ENCODE peak calls at places on chromosomes 13 and 19, in ten cellular contexts. One of them, this sample, is unnamed. For H3K9me3 and H3K4me1, the result is how much of the 10 kb centered on the place peaks cover.

GRCh38 chr13:39684531-39685137 is 29.2 kb downstream of the COG6 start:
- DNase-seq in heart left ventricle: no peak
- DNase-seq in neural progenitor cell: peak
- DNase-seq in thoracic aorta: no peak
- DNase-seq in CD8-positive, alpha-beta memory T cell: no peak
- DNase-seq in fibroblast of lung: peak
- DNase-seq in NT2/D1: no peak
- DNase-seq in A549: peak
- DNase-seq in cardiac muscle cell: peak
- DNase-seq in CD4-positive, alpha-beta memory T cell: peak
- DNase-seq in this sample: no peak

GRCh38 chr13:95536629-95537241 is 15.8 kb upstream of the CLDN10 start:
- DNase-seq in heart left ventricle: no peak
- DNase-seq in neural progenitor cell: no peak
- DNase-seq in thoracic aorta: no peak
- DNase-seq in CD8-positive, alpha-beta memory T cell: no peak
- DNase-seq in fibroblast of lung: no peak
- DNase-seq in NT2/D1: no peak
- DNase-seq in A549: peak
- DNase-seq in cardiac muscle cell: peak
- DNase-seq in CD4-positive, alpha-beta memory T cell: no peak
- DNase-seq in this sample: no peak

GRCh38 chr13:84649853-84650252 is 767.6 kb upstream of the SLITRK1 start:
- DNase-seq in heart left ventricle: no peak
- DNase-seq in neural progenitor cell: no peak
- DNase-seq in thoracic aorta: no peak
- DNase-seq in CD8-positive, alpha-beta memory T cell: no peak
- DNase-seq in fibroblast of lung: peak
- DNase-seq in NT2/D1: no peak
- DNase-seq in A549: no peak
- DNase-seq in cardiac muscle cell: no peak
- DNase-seq in CD4-positive, alpha-beta memory T cell: no peak
- DNase-seq in this sample: no peak

GRCh38 chr13:66071608-66072007 is 1158.5 kb downstream of the PCDH9 start:
- DNase-seq in heart left ventricle: no peak
- DNase-seq in neural progenitor cell: no peak
- DNase-seq in thoracic aorta: no peak
- DNase-seq in CD8-positive, alpha-beta memory T cell: no peak
- DNase-seq in fibroblast of lung: no peak
- DNase-seq in NT2/D1: no peak
- DNase-seq in A549: no peak
- DNase-seq in cardiac muscle cell: no peak
- DNase-seq in CD4-positive, alpha-beta memory T cell: no peak
- DNase-seq in this sample: no peak

GRCh38 chr13:28337196-28338045 is 157.5 kb downstream of the FLT1 start:
- DNase-seq in heart left ventricle: no peak
- DNase-seq in neural progenitor cell: no peak
- DNase-seq in thoracic aorta: no peak
- DNase-seq in CD8-positive, alpha-beta memory T cell: no peak
- DNase-seq in fibroblast of lung: peak
- DNase-seq in NT2/D1: no peak
- DNase-seq in A549: no peak
- DNase-seq in cardiac muscle cell: peak
- DNase-seq in CD4-positive, alpha-beta memory T cell: no peak
- DNase-seq in this sample: no peak

GRCh38 chr13:20160346-20161274 is at the start of gene GJA3:
- DNase-seq in heart left ventricle: peak
- DNase-seq in neural progenitor cell: peak
- DNase-seq in thoracic aorta: no peak
- DNase-seq in CD8-positive, alpha-beta memory T cell: peak
- DNase-seq in fibroblast of lung: peak
- DNase-seq in NT2/D1: no peak
- DNase-seq in A549: peak
- DNase-seq in cardiac muscle cell: peak
- DNase-seq in CD4-positive, alpha-beta memory T cell: peak
- DNase-seq in this sample: no peak

GRCh38 chr19:3098141-3098514 is 4.0 kb downstream of the GNA11 start:
- DNase-seq in heart left ventricle: no peak
- DNase-seq in neural progenitor cell: no peak
- DNase-seq in thoracic aorta: no peak
- DNase-seq in CD8-positive, alpha-beta memory T cell: no peak
- DNase-seq in fibroblast of lung: no peak
- DNase-seq in NT2/D1: no peak
- DNase-seq in A549: no peak
- DNase-seq in cardiac muscle cell: no peak
- DNase-seq in CD4-positive, alpha-beta memory T cell: no peak
- DNase-seq in this sample: no peak

GRCh38 chr13:73602295-73602694 is 531.9 kb downstream of the KLF12 start:
- DNase-seq in heart left ventricle: no peak
- DNase-seq in neural progenitor cell: no peak
- DNase-seq in thoracic aorta: no peak
- DNase-seq in CD8-positive, alpha-beta memory T cell: no peak
- DNase-seq in fibroblast of lung: peak
- DNase-seq in NT2/D1: no peak
- DNase-seq in A549: no peak
- DNase-seq in cardiac muscle cell: peak
- DNase-seq in CD4-positive, alpha-beta memory T cell: no peak
- DNase-seq in this sample: no peak

GRCh38 chr19:11405846-11406643 is 13.1 kb downstream of the RGL3 start:
- DNase-seq in heart left ventricle: no peak
- DNase-seq in neural progenitor cell: peak
- DNase-seq in thoracic aorta: no peak
- DNase-seq in CD8-positive, alpha-beta memory T cell: no peak
- DNase-seq in fibroblast of lung: no peak
- DNase-seq in NT2/D1: no peak
- DNase-seq in A549: no peak
- DNase-seq in cardiac muscle cell: peak
- DNase-seq in CD4-positive, alpha-beta memory T cell: no peak
- DNase-seq in this sample: no peak
- H3K4me3 ChIP-seq in heart left ventricle: no peak
- H3K4me3 ChIP-seq in neural progenitor cell: no peak
- H3K4me3 ChIP-seq in thoracic aorta: no peak
- H3K4me3 ChIP-seq in CD8-positive, alpha-beta memory T cell: no peak
- H3K4me3 ChIP-seq in fibroblast of lung: no peak
- H3K4me3 ChIP-seq in NT2/D1: peak
- H3K4me3 ChIP-seq in A549: no peak
- H3K4me3 ChIP-seq in cardiac muscle cell: no peak
- H3K4me3 ChIP-seq in CD4-positive, alpha-beta memory T cell: no peak
- H3K4me3 ChIP-seq in this sample: no peak

GRCh38 chr19:28166025-28166424 is 1046.9 kb downstream of the UQCRFS1 start:
- DNase-seq in heart left ventricle: no peak
- DNase-seq in neural progenitor cell: no peak
- DNase-seq in thoracic aorta: no peak
- DNase-seq in CD8-positive, alpha-beta memory T cell: no peak
- DNase-seq in fibroblast of lung: no peak
- DNase-seq in NT2/D1: no peak
- DNase-seq in A549: no peak
- DNase-seq in cardiac muscle cell: no peak
- DNase-seq in CD4-positive, alpha-beta memory T cell: no peak
- DNase-seq in this sample: no peak

GRCh38 chr19:28170066-28170465 is 1042.9 kb downstream of the UQCRFS1 start:
- DNase-seq in heart left ventricle: no peak
- DNase-seq in neural progenitor cell: peak
- DNase-seq in thoracic aorta: no peak
- DNase-seq in CD8-positive, alpha-beta memory T cell: no peak
- DNase-seq in fibroblast of lung: no peak
- DNase-seq in NT2/D1: no peak
- DNase-seq in A549: no peak
- DNase-seq in cardiac muscle cell: no peak
- DNase-seq in CD4-positive, alpha-beta memory T cell: no peak
- DNase-seq in this sample: no peak

GRCh38 chr19:28171983-28172382 is 1041.0 kb downstream of the UQCRFS1 start:
- DNase-seq in heart left ventricle: no peak
- DNase-seq in neural progenitor cell: no peak
- DNase-seq in thoracic aorta: no peak
- DNase-seq in CD8-positive, alpha-beta memory T cell: no peak
- DNase-seq in fibroblast of lung: peak
- DNase-seq in NT2/D1: no peak
- DNase-seq in A549: no peak
- DNase-seq in cardiac muscle cell: no peak
- DNase-seq in CD4-positive, alpha-beta memory T cell: no peak
- DNase-seq in this sample: no peak

GRCh38 chr19:28168557-28168956 is 1044.4 kb downstream of the UQCRFS1 start:
- DNase-seq in heart left ventricle: no peak
- DNase-seq in neural progenitor cell: peak
- DNase-seq in thoracic aorta: no peak
- DNase-seq in CD8-positive, alpha-beta memory T cell: no peak
- DNase-seq in fibroblast of lung: peak
- DNase-seq in NT2/D1: peak
- DNase-seq in A549: no peak
- DNase-seq in cardiac muscle cell: no peak
- DNase-seq in CD4-positive, alpha-beta memory T cell: no peak
- DNase-seq in this sample: no peak

GRCh38 chr19:28169168-28169862 is 1043.6 kb downstream of the UQCRFS1 start:
- DNase-seq in heart left ventricle: no peak
- DNase-seq in neural progenitor cell: peak
- DNase-seq in thoracic aorta: no peak
- DNase-seq in CD8-positive, alpha-beta memory T cell: no peak
- DNase-seq in fibroblast of lung: no peak
- DNase-seq in NT2/D1: peak
- DNase-seq in A549: no peak
- DNase-seq in cardiac muscle cell: no peak
- DNase-seq in CD4-positive, alpha-beta memory T cell: no peak
- DNase-seq in this sample: no peak
- H3K9me3 ChIP-seq in heart left ventricle: under half
- H3K9me3 ChIP-seq in neural progenitor cell: under half
- H3K9me3 ChIP-seq in thoracic aorta: under half
- H3K9me3 ChIP-seq in CD8-positive, alpha-beta memory T cell: under half
- H3K9me3 ChIP-seq in fibroblast of lung: under half
- H3K9me3 ChIP-seq in NT2/D1: under half
- H3K9me3 ChIP-seq in A549: under half
- H3K9me3 ChIP-seq in cardiac muscle cell: under half
- H3K9me3 ChIP-seq in CD4-positive, alpha-beta memory T cell: under half
- H3K9me3 ChIP-seq in this sample: under half

GRCh38 chr19:35458821-35459391 is 10.8 kb downstream of the FFAR2 start:
- DNase-seq in heart left ventricle: no peak
- DNase-seq in neural progenitor cell: no peak
- DNase-seq in thoracic aorta: no peak
- DNase-seq in CD8-positive, alpha-beta memory T cell: no peak
- DNase-seq in fibroblast of lung: no peak
- DNase-seq in NT2/D1: no peak
- DNase-seq in A549: peak
- DNase-seq in cardiac muscle cell: no peak
- DNase-seq in CD4-positive, alpha-beta memory T cell: no peak
- DNase-seq in this sample: peak

GRCh38 chr19:35460608-35461007 is 12.6 kb downstream of the FFAR2 start:
- DNase-seq in heart left ventricle: no peak
- DNase-seq in neural progenitor cell: no peak
- DNase-seq in thoracic aorta: no peak
- DNase-seq in CD8-positive, alpha-beta memory T cell: no peak
- DNase-seq in fibroblast of lung: no peak
- DNase-seq in NT2/D1: no peak
- DNase-seq in A549: no peak
- DNase-seq in cardiac muscle cell: peak
- DNase-seq in CD4-positive, alpha-beta memory T cell: no peak
- DNase-seq in this sample: no peak

GRCh38 chr19:35459414-35460082 is 11.5 kb downstream of the FFAR2 start:
- DNase-seq in heart left ventricle: peak
- DNase-seq in neural progenitor cell: no peak
- DNase-seq in thoracic aorta: no peak
- DNase-seq in CD8-positive, alpha-beta memory T cell: no peak
- DNase-seq in fibroblast of lung: no peak
- DNase-seq in NT2/D1: no peak
- DNase-seq in A549: no peak
- DNase-seq in cardiac muscle cell: peak
- DNase-seq in CD4-positive, alpha-beta memory T cell: no peak
- DNase-seq in this sample: peak

GRCh38 chr19:35462476-35462953 is 14.5 kb downstream of the FFAR2 start:
- DNase-seq in heart left ventricle: no peak
- DNase-seq in neural progenitor cell: no peak
- DNase-seq in thoracic aorta: no peak
- DNase-seq in CD8-positive, alpha-beta memory T cell: peak
- DNase-seq in fibroblast of lung: no peak
- DNase-seq in NT2/D1: no peak
- DNase-seq in A549: no peak
- DNase-seq in cardiac muscle cell: no peak
- DNase-seq in CD4-positive, alpha-beta memory T cell: peak
- DNase-seq in this sample: no peak

DNA sequence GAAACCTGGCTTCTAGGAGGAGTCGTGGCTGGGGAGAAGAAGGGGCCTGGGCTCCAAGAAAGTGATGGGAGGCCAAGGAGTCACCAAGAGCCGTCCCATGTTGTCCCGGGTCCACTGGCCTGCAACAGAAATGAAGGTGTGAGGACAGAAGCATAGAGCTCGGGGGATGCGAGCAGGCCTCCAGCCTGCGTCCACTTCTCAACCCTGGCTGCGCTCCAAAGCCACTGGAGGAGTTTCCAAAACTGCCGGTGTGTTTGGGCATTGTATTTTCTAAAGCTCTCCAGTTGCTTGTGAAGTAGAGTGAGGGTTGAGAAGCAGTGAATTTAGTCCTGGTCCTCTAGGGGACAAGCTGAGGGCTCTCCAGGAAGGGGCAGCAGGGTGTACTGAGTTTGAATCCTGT is 13.0 kb downstream of the FFAR2 start:
- DNase-seq in heart left ventricle: no peak
- DNase-seq in neural progenitor cell: no peak
- DNase-seq in thoracic aorta: no peak
- DNase-seq in CD8-positive, alpha-beta memory T cell: no peak
- DNase-seq in fibroblast of lung: no peak
- DNase-seq in NT2/D1: no peak
- DNase-seq in A549: no peak
- DNase-seq in cardiac muscle cell: no peak
- DNase-seq in CD4-positive, alpha-beta memory T cell: no peak
- DNase-seq in this sample: peak
- H3K4me1 ChIP-seq in heart left ventricle: half or more
- H3K4me1 ChIP-seq in neural progenitor cell: under half
- H3K4me1 ChIP-seq in thoracic aorta: under half
- H3K4me1 ChIP-seq in CD8-positive, alpha-beta memory T cell: under half
- H3K4me1 ChIP-seq in fibroblast of lung: under half
- H3K4me1 ChIP-seq in NT2/D1: under half
- H3K4me1 ChIP-seq in A549: under half
- H3K4me1 ChIP-seq in cardiac muscle cell: under half
- H3K4me1 ChIP-seq in CD4-positive, alpha-beta memory T cell: half or more
- H3K4me1 ChIP-seq in this sample: under half

GRCh38 chr19:43563816-43564215 is 11.5 kb downstream of the XRCC1 start:
- DNase-seq in heart left ventricle: no peak
- DNase-seq in neural progenitor cell: no peak
- DNase-seq in thoracic aorta: no peak
- DNase-seq in CD8-positive, alpha-beta memory T cell: no peak
- DNase-seq in fibroblast of lung: no peak
- DNase-seq in NT2/D1: no peak
- DNase-seq in A549: no peak
- DNase-seq in cardiac muscle cell: no peak
- DNase-seq in CD4-positive, alpha-beta memory T cell: no peak
- DNase-seq in this sample: no peak

GRCh38 chr19:43562211-43562697 is 13.1 kb downstream of the XRCC1 start:
- DNase-seq in heart left ventricle: no peak
- DNase-seq in neural progenitor cell: no peak
- DNase-seq in thoracic aorta: no peak
- DNase-seq in CD8-positive, alpha-beta memory T cell: no peak
- DNase-seq in fibroblast of lung: no peak
- DNase-seq in NT2/D1: no peak
- DNase-seq in A549: no peak
- DNase-seq in cardiac muscle cell: no peak
- DNase-seq in CD4-positive, alpha-beta memory T cell: no peak
- DNase-seq in this sample: no peak

GRCh38 chr19:43564800-43565199 is 10.5 kb downstream of the XRCC1 start:
- DNase-seq in heart left ventricle: no peak
- DNase-seq in neural progenitor cell: no peak
- DNase-seq in thoracic aorta: no peak
- DNase-seq in CD8-positive, alpha-beta memory T cell: no peak
- DNase-seq in fibroblast of lung: no peak
- DNase-seq in NT2/D1: no peak
- DNase-seq in A549: no peak
- DNase-seq in cardiac muscle cell: no peak
- DNase-seq in CD4-positive, alpha-beta memory T cell: no peak
- DNase-seq in this sample: no peak

GRCh38 chr19:43561144-43561970 is 14.0 kb downstream of the XRCC1 start:
- DNase-seq in heart left ventricle: no peak
- DNase-seq in neural progenitor cell: no peak
- DNase-seq in thoracic aorta: no peak
- DNase-seq in CD8-positive, alpha-beta memory T cell: no peak
- DNase-seq in fibroblast of lung: no peak
- DNase-seq in NT2/D1: no peak
- DNase-seq in A549: no peak
- DNase-seq in cardiac muscle cell: no peak
- DNase-seq in CD4-positive, alpha-beta memory T cell: no peak
- DNase-seq in this sample: no peak

GRCh38 chr19:43562698-43563241 is 12.6 kb downstream of the XRCC1 start:
- DNase-seq in heart left ventricle: peak
- DNase-seq in neural progenitor cell: no peak
- DNase-seq in thoracic aorta: peak
- DNase-seq in CD8-positive, alpha-beta memory T cell: peak
- DNase-seq in fibroblast of lung: peak
- DNase-seq in NT2/D1: no peak
- DNase-seq in A549: no peak
- DNase-seq in cardiac muscle cell: peak
- DNase-seq in CD4-positive, alpha-beta memory T cell: peak
- DNase-seq in this sample: peak
- H3K4me3 ChIP-seq in heart left ventricle: no peak
- H3K4me3 ChIP-seq in neural progenitor cell: no peak
- H3K4me3 ChIP-seq in thoracic aorta: no peak
- H3K4me3 ChIP-seq in CD8-positive, alpha-beta memory T cell: peak
- H3K4me3 ChIP-seq in fibroblast of lung: no peak
- H3K4me3 ChIP-seq in NT2/D1: no peak
- H3K4me3 ChIP-seq in A549: no peak
- H3K4me3 ChIP-seq in cardiac muscle cell: no peak
- H3K4me3 ChIP-seq in CD4-positive, alpha-beta memory T cell: peak
- H3K4me3 ChIP-seq in this sample: no peak

This sample was measured in stomach.